ENCODE peak calls at places on chromosomes 2 and 18, in five cellular contexts. One of them, this sample, is unnamed.

GRCh38 chr2:167874812-167875211 is 372.6 kb downstream of the STK39 start:
- DNase-seq in GM12878: no peak
- DNase-seq in A549: no peak
- DNase-seq in K562: no peak
- DNase-seq in HepG2: no peak
- DNase-seq in this sample: no peak

GRCh38 chr2:215930505-215931233 is 82.7 kb downstream of the MREG start:
- DNase-seq in HepG2: no peak
- DNase-seq in GM12878: no peak
- DNase-seq in A549: no peak
- DNase-seq in K562: no peak
- DNase-seq in this sample: no peak

GRCh38 chr18:59026364-59026763 is 113.3 kb upstream of the SEC11C start:
- DNase-seq in A549: no peak
- DNase-seq in GM12878: no peak
- DNase-seq in HepG2: no peak
- DNase-seq in K562: no peak
- DNase-seq in this sample: no peak

GRCh38 chr18:56258178-56258577 is 380.2 kb downstream of the TXNL1 start:
- DNase-seq in GM12878: no peak
- DNase-seq in A549: no peak
- DNase-seq in K562: no peak
- DNase-seq in HepG2: no peak
- DNase-seq in this sample: no peak

GRCh38 chr18:27540126-27540525 is 355.0 kb upstream of the CHST9 start:
- DNase-seq in A549: no peak
- DNase-seq in HepG2: no peak
- DNase-seq in GM12878: no peak
- DNase-seq in K562: no peak
- DNase-seq in this sample: peak

GRCh38 chr18:77012751-77013550 is 119.6 kb downstream of the MBP start:
- DNase-seq in HepG2: no peak
- DNase-seq in K562: no peak
- DNase-seq in GM12878: no peak
- DNase-seq in A549: no peak
- DNase-seq in this sample: no peak

GRCh38 chr2:212535963-212536362 is 2.6 kb downstream of the ERBB4 start:
- DNase-seq in GM12878: no peak
- DNase-seq in HepG2: no peak
- DNase-seq in A549: no peak
- DNase-seq in K562: no peak
- DNase-seq in this sample: no peak

GRCh38 chr2:204538179-204539009 is 6.9 kb upstream of the PARD3B start:
- DNase-seq in K562: no peak
- DNase-seq in HepG2: no peak
- DNase-seq in A549: no peak
- DNase-seq in GM12878: no peak
- DNase-seq in this sample: peak

GRCh38 chr18:5890261-5890605 is 5.1 kb downstream of the TMEM200C start:
- DNase-seq in K562: no peak
- DNase-seq in HepG2: peak
- DNase-seq in GM12878: no peak
- DNase-seq in A549: no peak
- DNase-seq in this sample: peak

GRCh38 chr2:196823750-196824149 is 14.6 kb upstream of the C2orf66 start:
- DNase-seq in K562: no peak
- DNase-seq in GM12878: no peak
- DNase-seq in HepG2: no peak
- DNase-seq in A549: peak
- DNase-seq in this sample: no peak

GRCh38 chr2:64522843-64523428 is 1.2 kb upstream of the AFTPH start:
- DNase-seq in K562: peak
- DNase-seq in HepG2: peak
- DNase-seq in GM12878: peak
- DNase-seq in A549: peak
- DNase-seq in this sample: peak

GRCh38 chr2:112483047-112483473 is 1.1 kb downstream of the TTL start:
- DNase-seq in A549: peak
- DNase-seq in K562: peak
- DNase-seq in GM12878: no peak
- DNase-seq in HepG2: peak
- DNase-seq in this sample: peak

GRCh38 chr2:112481050-112481527 is 867 bp upstream of the TTL start:
- DNase-seq in A549: peak
- DNase-seq in HepG2: peak
- DNase-seq in K562: peak
- DNase-seq in GM12878: peak
- DNase-seq in this sample: peak

GRCh38 chr2:112481528-112482228 is at the start of gene TTL:
- DNase-seq in GM12878: no peak
- DNase-seq in K562: peak
- DNase-seq in HepG2: peak
- DNase-seq in A549: peak
- DNase-seq in this sample: peak

GRCh38 chr2:112483821-112484220 is 1.9 kb downstream of the TTL start:
- DNase-seq in A549: no peak
- DNase-seq in K562: no peak
- DNase-seq in GM12878: no peak
- DNase-seq in HepG2: no peak
- DNase-seq in this sample: no peak

GRCh38 chr2:112482309-112483046 is 522 bp downstream of the TTL start:
- DNase-seq in HepG2: peak
- DNase-seq in A549: peak
- DNase-seq in GM12878: no peak
- DNase-seq in K562: peak
- DNase-seq in this sample: peak
- TF ChIP-seq JUNB in HepG2: no peak
- TF ChIP-seq JUNB in A549: no peak
- TF ChIP-seq JUNB in GM12878: no peak
- TF ChIP-seq JUNB in K562: no peak
- TF ChIP-seq JUNB in this sample: no peak

DNA sequence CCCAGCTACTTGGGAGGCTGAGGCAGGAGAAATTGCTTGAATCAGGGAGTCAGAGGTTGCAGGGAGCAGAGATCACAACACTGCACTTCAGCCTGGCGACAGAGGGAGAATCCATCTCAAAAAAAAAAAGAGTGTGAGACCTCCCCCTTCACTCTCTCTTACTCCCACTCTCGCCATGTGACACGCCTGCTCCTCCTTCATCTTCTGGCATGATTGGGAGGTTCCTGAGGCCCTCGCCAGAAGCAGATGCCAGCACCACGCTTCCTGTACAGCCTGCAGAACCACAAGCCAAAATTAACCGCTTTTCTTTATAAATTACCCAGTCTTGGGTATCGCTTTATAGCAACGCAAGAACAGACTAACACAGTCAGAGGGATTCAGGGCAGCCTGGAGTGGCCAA is 66.3 kb upstream of the CREB1 start:
- DNase-seq in GM12878: no peak
- DNase-seq in K562: no peak
- DNase-seq in HepG2: no peak
- DNase-seq in A549: no peak
- DNase-seq in this sample: no peak
- TF ChIP-seq JUNB in GM12878: no peak
- TF ChIP-seq JUNB in K562: no peak
- TF ChIP-seq JUNB in HepG2: no peak
- TF ChIP-seq JUNB in A549: no peak
- TF ChIP-seq JUNB in this sample: no peak

DNA sequence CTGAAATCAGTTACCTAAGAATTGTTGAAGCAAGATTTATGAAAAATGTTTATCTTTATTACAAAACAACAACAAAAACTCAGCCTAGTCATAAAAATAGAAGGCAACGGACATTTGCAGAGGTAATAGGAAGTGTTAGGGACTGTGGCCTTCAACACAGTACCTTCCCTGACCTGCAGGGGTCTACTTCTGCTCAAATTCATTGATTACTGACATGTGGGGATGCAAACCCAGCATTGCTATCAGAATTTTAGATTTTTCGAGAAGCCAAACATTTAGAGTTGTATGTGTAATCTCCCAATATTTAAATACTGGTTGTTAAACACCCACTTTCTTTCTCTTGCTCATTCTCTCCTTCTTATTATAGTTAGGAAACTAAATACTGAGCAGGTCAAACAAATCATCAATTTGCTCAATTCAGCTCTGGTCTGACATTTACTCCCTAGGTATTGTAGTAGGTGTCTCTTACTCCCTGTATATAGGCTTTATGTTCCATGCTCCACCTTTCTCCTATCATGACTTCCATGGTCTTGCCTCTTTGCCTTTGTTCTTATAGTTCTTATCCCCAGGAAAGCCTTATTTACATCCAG is 198.5 kb downstream of the UBE2E3 start:
- DNase-seq in K562: peak
- DNase-seq in HepG2: peak
- DNase-seq in GM12878: no peak
- DNase-seq in A549: no peak
- DNase-seq in this sample: peak
- TF ChIP-seq JUNB in K562: no peak
- TF ChIP-seq JUNB in HepG2: no peak
- TF ChIP-seq JUNB in GM12878: no peak
- TF ChIP-seq JUNB in A549: no peak
- TF ChIP-seq JUNB in this sample: no peak

DNA sequence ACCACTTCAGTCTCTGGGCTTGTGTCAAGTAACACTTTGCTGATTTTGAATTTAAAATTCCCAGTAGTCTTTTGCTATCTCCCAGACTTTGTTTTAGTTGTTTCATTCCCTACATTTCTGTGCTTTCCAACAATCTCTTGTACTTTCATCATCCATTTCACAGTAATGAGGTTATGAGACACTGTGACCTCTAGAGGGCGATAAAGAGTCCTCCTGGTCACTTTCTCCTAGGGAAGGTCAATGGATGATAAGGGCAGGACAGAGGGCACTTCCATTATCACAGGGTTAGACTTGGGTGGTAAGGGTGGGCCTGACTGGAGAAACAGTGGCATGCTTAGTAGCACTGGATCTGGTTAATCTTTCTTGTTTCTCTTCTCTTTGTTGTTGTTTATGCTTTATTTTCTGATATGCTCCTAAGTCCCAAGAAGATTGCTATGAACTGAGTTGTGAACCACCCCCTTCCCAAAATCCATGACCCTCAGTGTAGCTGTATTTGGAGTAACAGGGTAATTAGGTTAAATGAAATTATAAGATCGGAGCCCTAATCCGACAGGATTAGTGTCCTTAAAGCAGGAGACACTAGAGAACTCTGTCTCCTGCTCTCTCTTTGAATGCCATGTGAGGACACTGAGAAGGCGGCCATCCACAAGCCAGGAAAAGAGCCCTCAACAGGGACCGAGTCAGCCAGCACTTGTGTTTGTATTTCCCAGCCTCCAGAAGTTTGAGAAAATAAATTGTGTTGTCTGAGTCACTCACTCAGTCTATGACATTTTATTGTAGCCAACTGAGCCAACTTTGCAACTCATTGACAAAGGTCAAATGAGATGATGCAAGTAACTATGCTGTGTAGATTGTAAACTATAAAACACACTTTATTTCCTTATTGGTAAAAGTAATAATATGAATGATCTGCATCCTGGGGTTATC is 779.2 kb downstream of the CNTNAP5 start:
- DNase-seq in K562: peak
- DNase-seq in HepG2: peak
- DNase-seq in A549: peak
- DNase-seq in GM12878: peak
- DNase-seq in this sample: peak
- TF ChIP-seq JUNB in K562: no peak
- TF ChIP-seq JUNB in HepG2: no peak
- TF ChIP-seq JUNB in A549: no peak
- TF ChIP-seq JUNB in GM12878: no peak
- TF ChIP-seq JUNB in this sample: no peak

GRCh38 chr18:41624461-41624860 is 330.6 kb upstream of the PIK3C3 start:
- DNase-seq in HepG2: no peak
- DNase-seq in A549: no peak
- DNase-seq in K562: no peak
- DNase-seq in GM12878: no peak
- DNase-seq in this sample: no peak
- TF ChIP-seq JUNB in HepG2: no peak
- TF ChIP-seq JUNB in A549: no peak
- TF ChIP-seq JUNB in K562: no peak
- TF ChIP-seq JUNB in GM12878: no peak
- TF ChIP-seq JUNB in this sample: no peak

DNA sequence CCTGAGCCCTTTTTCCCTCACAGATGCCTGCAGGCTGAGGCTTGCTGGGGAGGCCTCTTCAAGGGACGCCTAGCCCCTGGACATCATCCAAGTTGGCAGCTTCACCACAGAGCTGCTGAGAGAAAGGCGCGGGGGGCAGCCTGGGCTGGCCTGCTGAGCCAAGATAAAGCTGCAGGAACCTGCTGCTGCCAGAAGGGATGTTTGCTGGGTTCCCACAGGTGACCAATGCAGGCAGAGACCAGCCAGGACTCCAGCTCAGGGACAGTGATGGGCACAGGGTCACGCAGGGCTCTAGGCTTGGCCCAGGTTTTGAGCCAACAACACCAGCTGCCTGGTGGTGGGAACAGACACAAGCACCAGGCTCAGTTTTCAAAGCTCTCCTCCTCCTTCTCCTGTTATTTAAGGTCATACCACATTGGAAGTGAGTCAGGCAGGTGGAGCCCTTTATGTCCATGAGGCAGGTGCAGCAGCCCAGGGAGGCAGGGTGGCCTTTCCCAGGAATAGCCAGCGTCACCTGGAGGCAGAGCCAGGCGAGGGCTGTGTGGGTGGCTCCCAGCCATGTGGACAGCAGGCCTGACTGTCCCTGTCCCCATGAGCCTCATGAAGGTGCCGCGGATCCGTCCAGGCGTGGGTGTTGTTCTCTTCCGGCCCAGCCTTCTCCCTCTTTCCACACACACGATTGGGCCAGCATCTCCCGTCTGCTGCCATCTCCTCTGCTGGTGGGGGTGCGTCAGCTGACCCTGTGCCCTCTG is 515.5 kb upstream of the MYT1L start:
- DNase-seq in A549: no peak
- DNase-seq in GM12878: no peak
- DNase-seq in K562: no peak
- DNase-seq in HepG2: no peak
- DNase-seq in this sample: no peak
- TF ChIP-seq JUNB in A549: no peak
- TF ChIP-seq JUNB in GM12878: no peak
- TF ChIP-seq JUNB in K562: no peak
- TF ChIP-seq JUNB in HepG2: no peak
- TF ChIP-seq JUNB in this sample: no peak

GRCh38 chr18:78772369-78773302 is 207.0 kb upstream of the SALL3 start:
- DNase-seq in GM12878: no peak
- DNase-seq in A549: no peak
- DNase-seq in K562: no peak
- DNase-seq in HepG2: no peak
- DNase-seq in this sample: no peak

GRCh38 chr18:78774741-78775141 is 204.9 kb upstream of the SALL3 start:
- DNase-seq in HepG2: no peak
- DNase-seq in K562: no peak
- DNase-seq in GM12878: no peak
- DNase-seq in A549: no peak
- DNase-seq in this sample: no peak

GRCh38 chr18:78771496-78772368 is 207.9 kb upstream of the SALL3 start:
- DNase-seq in HepG2: no peak
- DNase-seq in K562: no peak
- DNase-seq in A549: no peak
- DNase-seq in GM12878: no peak
- DNase-seq in this sample: no peak

GRCh38 chr18:78773303-78773755 is 206.3 kb upstream of the SALL3 start:
- DNase-seq in A549: no peak
- DNase-seq in HepG2: no peak
- DNase-seq in GM12878: no peak
- DNase-seq in K562: no peak
- DNase-seq in this sample: no peak

GRCh38 chr18:78773819-78774218 is 205.8 kb upstream of the SALL3 start:
- DNase-seq in GM12878: no peak
- DNase-seq in HepG2: no peak
- DNase-seq in A549: no peak
- DNase-seq in K562: no peak
- DNase-seq in this sample: no peak
- TF ChIP-seq JUNB in GM12878: no peak
- TF ChIP-seq JUNB in HepG2: no peak
- TF ChIP-seq JUNB in A549: no peak
- TF ChIP-seq JUNB in K562: no peak
- TF ChIP-seq JUNB in this sample: no peak

This sample was measured in GM23338.